ENCODE peak calls at places on chromosomes 16 and 17, in seven cellular contexts. One of them, this sample, is unnamed.
A peak's percentile ranks its signal among the peaks of the same experiment; 100 is the strongest.

GRCh38 chr17:35185849-35186248 is 8.3 kb downstream of the SLC35G3 start:
- DNase-seq in H9: no peak
- DNase-seq in IMR-90: no peak
- DNase-seq in trophoblast cell: no peak
- DNase-seq in neuronal stem cell: no peak
- DNase-seq in H1: no peak
- DNase-seq in mesenchymal stem cell: no peak
- DNase-seq in this sample: no peak

GRCh38 chr17:16991349-16992009 is 19.6 kb upstream of the TNFRSF13B start:
- DNase-seq in neuronal stem cell: peak; percentile 65
- DNase-seq in mesenchymal stem cell: peak; percentile 73
- DNase-seq in H1: peak; percentile 93
- DNase-seq in H9: peak; percentile 89
- DNase-seq in IMR-90: peak; percentile 57
- DNase-seq in trophoblast cell: peak; percentile 65
- DNase-seq in this sample: peak; percentile 82

GRCh38 chr16:69823831-69824563 is 61.9 kb downstream of the WWP2 start:
- DNase-seq in neuronal stem cell: no peak
- DNase-seq in mesenchymal stem cell: no peak
- DNase-seq in trophoblast cell: no peak
- DNase-seq in H9: no peak
- DNase-seq in H1: no peak
- DNase-seq in IMR-90: no peak
- DNase-seq in this sample: no peak

GRCh38 chr17:44374306-44375195 is 10.9 kb upstream of the FAM171A2 start:
- DNase-seq in neuronal stem cell: no peak
- DNase-seq in mesenchymal stem cell: no peak
- DNase-seq in H1: peak; percentile 84
- DNase-seq in trophoblast cell: no peak
- DNase-seq in H9: peak; percentile 97
- DNase-seq in IMR-90: peak; percentile 15
- DNase-seq in this sample: peak; percentile 90

GRCh38 chr16:88809068-88809675 is 2.6 kb downstream of the APRT start:
- DNase-seq in trophoblast cell: no peak
- DNase-seq in neuronal stem cell: no peak
- DNase-seq in IMR-90: no peak
- DNase-seq in mesenchymal stem cell: no peak
- DNase-seq in H9: no peak
- DNase-seq in H1: no peak
- DNase-seq in this sample: no peak

GRCh38 chr17:81537856-81538555 is 9.8 kb downstream of the FSCN2 start:
- DNase-seq in IMR-90: no peak
- DNase-seq in neuronal stem cell: no peak
- DNase-seq in H1: no peak
- DNase-seq in mesenchymal stem cell: no peak
- DNase-seq in trophoblast cell: no peak
- DNase-seq in H9: no peak
- DNase-seq in this sample: no peak

GRCh38 chr17:61321344-61321743 is 78.3 kb upstream of the TBX2 start:
- DNase-seq in trophoblast cell: no peak
- DNase-seq in H1: no peak
- DNase-seq in mesenchymal stem cell: peak; percentile 59
- DNase-seq in neuronal stem cell: no peak
- DNase-seq in H9: no peak
- DNase-seq in IMR-90: no peak
- DNase-seq in this sample: no peak

GRCh38 chr17:54899721-54900456 is 763 bp upstream of the TOM1L1 start:
- DNase-seq in trophoblast cell: no peak
- DNase-seq in H9: peak; percentile 81
- DNase-seq in neuronal stem cell: no peak
- DNase-seq in H1: peak; percentile 58
- DNase-seq in mesenchymal stem cell: no peak
- DNase-seq in IMR-90: peak; percentile 4
- DNase-seq in this sample: peak; percentile 89

GRCh38 chr16:79601978-79602609 is 1.6 kb upstream of the MAF start:
- DNase-seq in H9: peak; percentile 68
- DNase-seq in neuronal stem cell: peak; percentile 91
- DNase-seq in IMR-90: peak; percentile 38
- DNase-seq in mesenchymal stem cell: peak; percentile 88
- DNase-seq in trophoblast cell: peak; percentile 57
- DNase-seq in H1: peak; percentile 89
- DNase-seq in this sample: peak; percentile 83

GRCh38 chr17:19538095-19539039 is 4.7 kb downstream of the SLC47A1 start:
- DNase-seq in IMR-90: no peak
- DNase-seq in H1: no peak
- DNase-seq in neuronal stem cell: no peak
- DNase-seq in mesenchymal stem cell: no peak
- DNase-seq in H9: no peak
- DNase-seq in trophoblast cell: no peak
- DNase-seq in this sample: no peak

GRCh38 chr17:49730078-49730786 is 22.5 kb upstream of the SLC35B1 start:
- DNase-seq in H1: no peak
- DNase-seq in IMR-90: peak; percentile 88
- DNase-seq in H9: no peak
- DNase-seq in mesenchymal stem cell: no peak
- DNase-seq in neuronal stem cell: no peak
- DNase-seq in trophoblast cell: no peak
- DNase-seq in this sample: peak; percentile 8

GRCh38 chr16:87202346-87202745 is 114.8 kb downstream of the C16orf95 start:
- DNase-seq in IMR-90: peak; percentile 30
- DNase-seq in neuronal stem cell: no peak
- DNase-seq in trophoblast cell: no peak
- DNase-seq in H1: no peak
- DNase-seq in mesenchymal stem cell: peak; percentile 72
- DNase-seq in H9: no peak
- DNase-seq in this sample: no peak

GRCh38 chr17:61533797-61534196 is 57.2 kb downstream of the NACA2 start:
- DNase-seq in trophoblast cell: no peak
- DNase-seq in mesenchymal stem cell: no peak
- DNase-seq in IMR-90: no peak
- DNase-seq in H1: no peak
- DNase-seq in neuronal stem cell: no peak
- DNase-seq in H9: no peak
- DNase-seq in this sample: no peak

GRCh38 chr17:76623271-76624146 is 20.0 kb downstream of the ST6GALNAC1 start:
- DNase-seq in trophoblast cell: peak; percentile 58
- DNase-seq in mesenchymal stem cell: peak; percentile 68
- DNase-seq in IMR-90: peak; percentile 60
- DNase-seq in H1: peak; percentile 93
- DNase-seq in neuronal stem cell: peak; percentile 42
- DNase-seq in H9: peak; percentile 85
- DNase-seq in this sample: peak; percentile 64

GRCh38 chr16:81798311-81799137 is 19.4 kb downstream of the PLCG2 start:
- DNase-seq in IMR-90: no peak
- DNase-seq in trophoblast cell: no peak
- DNase-seq in neuronal stem cell: no peak
- DNase-seq in H9: no peak
- DNase-seq in H1: no peak
- DNase-seq in mesenchymal stem cell: no peak
- DNase-seq in this sample: no peak

GRCh38 chr17:37502009-37502936 is 12.6 kb downstream of the DUSP14 start:
- DNase-seq in neuronal stem cell: no peak
- DNase-seq in H9: no peak
- DNase-seq in mesenchymal stem cell: no peak
- DNase-seq in IMR-90: no peak
- DNase-seq in trophoblast cell: no peak
- DNase-seq in H1: no peak
- DNase-seq in this sample: no peak

GRCh38 chr16:48963901-48964615 is 317.6 kb downstream of the CBLN1 start:
- DNase-seq in H9: no peak
- DNase-seq in H1: no peak
- DNase-seq in trophoblast cell: peak; percentile 69
- DNase-seq in IMR-90: peak; percentile 93
- DNase-seq in neuronal stem cell: no peak
- DNase-seq in mesenchymal stem cell: peak; percentile 82
- DNase-seq in this sample: peak; percentile 81

GRCh38 chr16:27220120-27220519 is 16.8 kb downstream of the KDM8 start:
- DNase-seq in trophoblast cell: no peak
- DNase-seq in mesenchymal stem cell: no peak
- DNase-seq in H9: no peak
- DNase-seq in IMR-90: no peak
- DNase-seq in neuronal stem cell: no peak
- DNase-seq in H1: no peak
- DNase-seq in this sample: no peak

GRCh38 chr17:38681096-38681495 is 6.3 kb upstream of the EPOP start:
- DNase-seq in H1: no peak
- DNase-seq in IMR-90: no peak
- DNase-seq in neuronal stem cell: no peak
- DNase-seq in H9: peak; percentile 59
- DNase-seq in trophoblast cell: no peak
- DNase-seq in mesenchymal stem cell: no peak
- DNase-seq in this sample: peak; percentile 37

GRCh38 chr17:47197821-47198220 is 8.7 kb upstream of the CDC27 start:
- DNase-seq in mesenchymal stem cell: no peak
- DNase-seq in trophoblast cell: no peak
- DNase-seq in neuronal stem cell: no peak
- DNase-seq in H9: no peak
- DNase-seq in IMR-90: no peak
- DNase-seq in H1: no peak
- DNase-seq in this sample: peak; percentile 15

GRCh38 chr16:55233464-55233863 is 90.5 kb upstream of the IRX6 start:
- DNase-seq in mesenchymal stem cell: no peak
- DNase-seq in trophoblast cell: no peak
- DNase-seq in IMR-90: no peak
- DNase-seq in H9: no peak
- DNase-seq in neuronal stem cell: no peak
- DNase-seq in H1: no peak
- DNase-seq in this sample: no peak

GRCh38 chr17:48543854-48544355 is 1.0 kb downstream of the HOXB2 start:
- DNase-seq in H9: no peak
- DNase-seq in neuronal stem cell: no peak
- DNase-seq in H1: no peak
- DNase-seq in mesenchymal stem cell: peak; percentile 67
- DNase-seq in IMR-90: no peak
- DNase-seq in trophoblast cell: no peak
- DNase-seq in this sample: no peak

GRCh38 chr17:30920683-30921543 is 832 bp upstream of the ADAP2 start:
- DNase-seq in mesenchymal stem cell: peak; percentile 55
- DNase-seq in trophoblast cell: peak; percentile 87
- DNase-seq in H1: no peak
- DNase-seq in neuronal stem cell: no peak
- DNase-seq in H9: no peak
- DNase-seq in IMR-90: peak; percentile 37
- DNase-seq in this sample: no peak

GRCh38 chr16:55273959-55274358 is 50.0 kb upstream of the IRX6 start:
- DNase-seq in mesenchymal stem cell: no peak
- DNase-seq in neuronal stem cell: no peak
- DNase-seq in trophoblast cell: no peak
- DNase-seq in H1: no peak
- DNase-seq in IMR-90: no peak
- DNase-seq in H9: no peak
- DNase-seq in this sample: no peak

GRCh38 chr17:78970834-78971763 is 8.6 kb downstream of the LGALS3BP start:
- DNase-seq in neuronal stem cell: peak; percentile 77
- DNase-seq in IMR-90: peak; percentile 72
- DNase-seq in H9: peak; percentile 85
- DNase-seq in H1: peak; percentile 92
- DNase-seq in trophoblast cell: peak; percentile 60
- DNase-seq in mesenchymal stem cell: peak; percentile 76
- DNase-seq in this sample: peak; percentile 85

GRCh38 chr17:49146620-49147306 is 14.2 kb downstream of the B4GALNT2 start:
- DNase-seq in IMR-90: peak; percentile 100
- DNase-seq in neuronal stem cell: no peak
- DNase-seq in mesenchymal stem cell: peak; percentile 100
- DNase-seq in trophoblast cell: peak; percentile 83
- DNase-seq in H1: no peak
- DNase-seq in H9: no peak
- DNase-seq in this sample: peak; percentile 71

GRCh38 chr16:3745751-3746355 is 28.5 kb upstream of the TRAP1 start:
- DNase-seq in H1: no peak
- DNase-seq in mesenchymal stem cell: no peak
- DNase-seq in trophoblast cell: no peak
- DNase-seq in neuronal stem cell: peak; percentile 26
- DNase-seq in IMR-90: peak; percentile 70
- DNase-seq in H9: no peak
- DNase-seq in this sample: no peak

GRCh38 chr16:73042807-73043206 is 5.1 kb downstream of the ZFHX3 start:
- DNase-seq in IMR-90: no peak
- DNase-seq in trophoblast cell: no peak
- DNase-seq in H9: no peak
- DNase-seq in mesenchymal stem cell: no peak
- DNase-seq in H1: no peak
- DNase-seq in neuronal stem cell: no peak
- DNase-seq in this sample: no peak

GRCh38 chr17:2706911-2707510 is 4.6 kb downstream of the CLUH start:
- DNase-seq in neuronal stem cell: no peak
- DNase-seq in trophoblast cell: no peak
- DNase-seq in mesenchymal stem cell: no peak
- DNase-seq in H9: no peak
- DNase-seq in H1: no peak
- DNase-seq in IMR-90: no peak
- DNase-seq in this sample: no peak
- H3K18ac ChIP-seq in neuronal stem cell: peak overlapping the region; percentile 38
- H3K18ac ChIP-seq in trophoblast cell: no peak overlapping the region
- H3K18ac ChIP-seq in mesenchymal stem cell: no peak overlapping the region
- H3K18ac ChIP-seq in H9: no peak overlapping the region
- H3K18ac ChIP-seq in H1: no peak overlapping the region
- H3K18ac ChIP-seq in IMR-90: no peak overlapping the region
- H3K18ac ChIP-seq in this sample: no peak overlapping the region

DNA sequence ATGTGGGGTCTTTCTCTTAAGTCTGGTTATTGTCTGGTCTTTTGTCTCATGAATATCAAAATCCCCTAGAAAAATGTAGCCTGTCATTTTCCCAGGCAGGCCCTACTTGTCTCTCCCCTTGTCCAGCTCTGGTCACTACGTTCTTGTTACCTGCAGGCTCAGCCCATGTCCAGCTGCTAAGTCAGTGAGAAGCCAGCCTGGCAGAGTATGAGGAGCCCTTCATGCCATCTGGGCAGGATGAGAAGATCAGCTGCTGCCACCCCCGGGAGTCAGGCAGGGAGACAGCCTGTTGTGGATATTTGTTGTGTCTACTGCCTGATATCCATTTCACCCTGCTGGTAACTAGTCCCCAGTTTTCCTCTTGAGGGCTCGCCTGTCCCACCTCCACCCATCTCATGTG is 88.9 kb downstream of the ASIC2 start:
- DNase-seq in trophoblast cell: no peak
- DNase-seq in mesenchymal stem cell: no peak
- DNase-seq in neuronal stem cell: no peak
- DNase-seq in H1: no peak
- DNase-seq in IMR-90: no peak
- DNase-seq in H9: peak; percentile 18
- DNase-seq in this sample: no peak
- H3K18ac ChIP-seq in trophoblast cell: no peak overlapping the region
- H3K18ac ChIP-seq in mesenchymal stem cell: no peak overlapping the region
- H3K18ac ChIP-seq in neuronal stem cell: no peak overlapping the region
- H3K18ac ChIP-seq in H1: no peak overlapping the region
- H3K18ac ChIP-seq in IMR-90: no peak overlapping the region
- H3K18ac ChIP-seq in H9: no peak overlapping the region
- H3K18ac ChIP-seq in this sample: no peak overlapping the region

GRCh38 chr17:64706224-64707076 is 44.3 kb upstream of the SMURF2 start:
- DNase-seq in mesenchymal stem cell: peak; percentile 86
- DNase-seq in H1: no peak
- DNase-seq in H9: no peak
- DNase-seq in neuronal stem cell: no peak
- DNase-seq in IMR-90: no peak
- DNase-seq in trophoblast cell: no peak
- DNase-seq in this sample: peak; percentile 19
- H3K18ac ChIP-seq in mesenchymal stem cell: peak overlapping the region; percentile 62
- H3K18ac ChIP-seq in H1: no peak overlapping the region
- H3K18ac ChIP-seq in H9: no peak overlapping the region
- H3K18ac ChIP-seq in neuronal stem cell: no peak overlapping the region
- H3K18ac ChIP-seq in IMR-90: peak overlapping the region; percentile 98
- H3K18ac ChIP-seq in trophoblast cell: peak overlapping the region; percentile 35
- H3K18ac ChIP-seq in this sample: no peak overlapping the region

GRCh38 chr16:20987049-20987448 is 86.5 kb downstream of the LYRM1 start:
- DNase-seq in mesenchymal stem cell: no peak
- DNase-seq in H1: no peak
- DNase-seq in H9: no peak
- DNase-seq in trophoblast cell: no peak
- DNase-seq in neuronal stem cell: no peak
- DNase-seq in IMR-90: no peak
- DNase-seq in this sample: no peak

GRCh38 chr16:20984019-20984418 is 83.4 kb downstream of the LYRM1 start:
- DNase-seq in neuronal stem cell: no peak
- DNase-seq in mesenchymal stem cell: no peak
- DNase-seq in IMR-90: no peak
- DNase-seq in trophoblast cell: no peak
- DNase-seq in H9: no peak
- DNase-seq in H1: no peak
- DNase-seq in this sample: no peak
- H3K18ac ChIP-seq in neuronal stem cell: no peak overlapping the region
- H3K18ac ChIP-seq in mesenchymal stem cell: no peak overlapping the region
- H3K18ac ChIP-seq in IMR-90: no peak overlapping the region
- H3K18ac ChIP-seq in trophoblast cell: no peak overlapping the region
- H3K18ac ChIP-seq in H9: no peak overlapping the region
- H3K18ac ChIP-seq in H1: no peak overlapping the region
- H3K18ac ChIP-seq in this sample: no peak overlapping the region